ENCODE peak calls at places on chromosomes 13 and 19, in four cellular contexts. X, M, G and A are unnamed samples. For H3K9me3, the result is how much of the 10 kb centered on the place peaks cover.

GRCh38 chr13:65292488-65292901 is 1937.6 kb downstream of the PCDH9 start:
- DNase-seq in X (no peak), M (no peak), G (no peak), A (no peak)

GRCh38 chr13:44573071-44573470 is 3.1 kb downstream of the TSC22D1 start:
- DNase-seq in X (no peak), M (no peak), G (no peak), A (no peak)

GRCh38 chr19:18501832-18502231 is 20.0 kb downstream of the ELL start:
- DNase-seq in X (no peak), M (no peak), G (no peak), A (no peak)

GRCh38 chr19:27881213-27881612 is 1331.7 kb downstream of the UQCRFS1 start:
- DNase-seq in X (no peak), M (no peak), G (no peak), A (no peak)

GRCh38 chr19:7831452-7831851 is 1.4 kb downstream of the EVI5L start:
- DNase-seq in X (no peak), M (no peak), G (no peak), A (no peak)

GRCh38 chr13:91398413-91399188 is at the start of gene GPC5:
- DNase-seq in X (peak), M (no peak), G (peak), A (peak)

GRCh38 chr19:7509625-7510024 is 6.3 kb upstream of the ZNF358 start:
- DNase-seq in X (no peak), M (peak), G (no peak), A (no peak)

GRCh38 chr13:77729502-77730221 is 32.2 kb downstream of the SLAIN1 start:
- DNase-seq in X (no peak), M (no peak), G (no peak), A (no peak)

GRCh38 chr19:46766569-46767317 is 20.5 kb upstream of the STRN4 start:
- DNase-seq in X (peak), M (peak), G (peak), A (peak)

GRCh38 chr13:104140557-104140956 is 1074.3 kb upstream of the SLC10A2 start:
- DNase-seq in X (no peak), M (no peak), G (no peak), A (no peak)

GRCh38 chr19:3034194-3034844 is 5.2 kb upstream of the TLE2 start:
- DNase-seq in X (no peak), M (no peak), G (no peak), A (no peak)
- H3K27ac ChIP-seq in X (peak), M (peak), G (peak), A (peak)

GRCh38 chr19:54725321-54725720 is 1.1 kb downstream of the KIR3DL3 start:
- DNase-seq in X (no peak), M (no peak), G (no peak), A (no peak)
- H3K9me3 ChIP-seq in X (under half), M (under half), G (under half), A (under half)

GRCh38 chr19:42421591-42422031 is 5.6 kb downstream of the LIPE start:
- DNase-seq in X (no peak), M (no peak), G (no peak), A (no peak)

GRCh38 chr19:42423462-42424344 is 3.5 kb downstream of the LIPE start:
- DNase-seq in X (peak), M (peak), G (peak), A (peak)

GRCh38 chr19:42422092-42422575 is 5.1 kb downstream of the LIPE start:
- DNase-seq in X (no peak), M (no peak), G (no peak), A (no peak)

GRCh38 chr19:42424345-42424707 is 2.9 kb downstream of the LIPE start:
- DNase-seq in X (no peak), M (no peak), G (no peak), A (no peak)

GRCh38 chr19:42422576-42423461 is 4.4 kb downstream of the LIPE start:
- DNase-seq in X (peak), M (no peak), G (peak), A (peak)
- H3K27ac ChIP-seq in X (peak), M (peak), G (peak), A (peak)

GRCh38 chr19:57583104-57583520 is 833 bp upstream of the ZIK1 start:
- DNase-seq in X (no peak), M (no peak), G (no peak), A (no peak)

GRCh38 chr19:57583521-57584416 is at the start of gene ZIK1:
- DNase-seq in X (peak), M (peak), G (peak), A (peak)

GRCh38 chr19:57587529-57587928 is 3.6 kb downstream of the ZIK1 start:
- DNase-seq in X (no peak), M (no peak), G (no peak), A (no peak)
- H3K9me3 ChIP-seq in X (half or more), M (half or more), G (half or more), A (under half)